ENCODE peak calls at places on chromosomes 16 and 17, in seven cellular contexts. Q, V, W, B, K, R and P are unnamed samples.

GRCh38 chr17:73792994-73793393 is 148.7 kb upstream of the SDK2 start:
- DNase-seq in Q (no peak), V (no peak), W (no peak), B (no peak), K (no peak), R (no peak), P (no peak)

GRCh38 chr17:79754359-79754758 is 23.6 kb upstream of the CBX2 start:
- DNase-seq in Q (no peak), V (no peak), W (no peak), B (no peak), K (no peak), R (no peak), P (no peak)

GRCh38 chr16:88284101-88284500 is 98.7 kb upstream of the ZNF469 start:
- DNase-seq in Q (no peak), V (no peak), W (no peak), B (no peak), K (no peak), R (no peak), P (no peak)

GRCh38 chr17:32985357-32985756 is 6.3 kb upstream of the SPACA3 start:
- DNase-seq in Q (no peak), V (no peak), W (no peak), B (no peak), K (no peak), R (no peak), P (no peak)

GRCh38 chr16:11306997-11307638 is 26.0 kb upstream of the PRM1 start:
- DNase-seq in Q (no peak), V (no peak), W (no peak), B (no peak), K (no peak), R (no peak), P (peak)

GRCh38 chr16:29729116-29729521 is 16.7 kb downstream of the C16orf54 start:
- DNase-seq in Q (no peak), V (no peak), W (no peak), B (no peak), K (peak), R (no peak), P (peak)

GRCh38 chr17:50027639-50028206 is 28.2 kb upstream of the ITGA3 start:
- DNase-seq in Q (peak), V (no peak), W (no peak), B (peak), K (peak), R (no peak), P (no peak)

GRCh38 chr16:82061861-82062525 is 26.9 kb downstream of the HSD17B2 start:
- DNase-seq in Q (no peak), V (no peak), W (no peak), B (no peak), K (no peak), R (peak), P (peak)

GRCh38 chr16:87945351-87946042 is 5.7 kb upstream of the BANP start:
- DNase-seq in Q (peak), V (no peak), W (peak), B (peak), K (peak), R (peak), P (no peak)

GRCh38 chr17:31754239-31754945 is 104.7 kb downstream of the COPRS start:
- DNase-seq in Q (no peak), V (no peak), W (no peak), B (no peak), K (no peak), R (no peak), P (no peak)

GRCh38 chr16:22006636-22007035 is 1.3 kb upstream of the MOSMO start:
- DNase-seq in Q (no peak), V (no peak), W (no peak), B (no peak), K (no peak), R (no peak), P (no peak)

GRCh38 chr17:57555636-57556175 is 189.4 kb downstream of the CCDC182 start:
- DNase-seq in Q (no peak), V (no peak), W (no peak), B (no peak), K (no peak), R (no peak), P (no peak)

GRCh38 chr17:9444687-9445086 is 130.9 kb downstream of the STX8 start:
- DNase-seq in Q (no peak), V (no peak), W (no peak), B (no peak), K (no peak), R (no peak), P (no peak)

GRCh38 chr17:933168-934083 is 46.1 kb downstream of the NXN start:
- DNase-seq in Q (peak), V (no peak), W (no peak), B (no peak), K (peak), R (no peak), P (peak)

GRCh38 chr16:35182943-35183550 is 1723.6 kb downstream of the TP53TG3F start:
- DNase-seq in Q (no peak), V (no peak), W (no peak), B (no peak), K (no peak), R (no peak), P (no peak)